ENCODE peak calls at places on chromosomes 4 and X, in eight cellular contexts. F, G, R, K, W, A, X and Z are unnamed samples.

GRCh38 chr4:61520688-61521160 is 320.6 kb downstream of the ADGRL3 start:
- DNase-seq in F (no peak), G (no peak), R (no peak), K (no peak), W (no peak), A (no peak), X (no peak), Z (no peak)

GRCh38 chr4:23438764-23439163 is 451.1 kb downstream of the PPARGC1A start:
- DNase-seq in F (no peak), G (no peak), R (no peak), K (no peak), W (no peak), A (no peak), X (no peak), Z (no peak)

GRCh38 chrX:119503484-119503861 is 35.2 kb downstream of the SLC25A5 start:
- DNase-seq in F (no peak), G (no peak), R (peak; percentile 87), K (peak; percentile 56), W (no peak), A (peak; percentile 45), X (no peak), Z (peak; percentile 48)

GRCh38 chr4:112552668-112553067 is 36.7 kb upstream of the NEUROG2 start:
- DNase-seq in F (no peak), G (no peak), R (no peak), K (no peak), W (no peak), A (no peak), X (no peak), Z (no peak)

GRCh38 chrX:139126493-139126892 is 404.0 kb upstream of the F9 start:
- DNase-seq in F (no peak), G (no peak), R (peak; percentile 48), K (no peak), W (no peak), A (peak; percentile 50), X (no peak), Z (peak; percentile 28)

GRCh38 chrX:37871626-37872302 is 24.4 kb upstream of the DYNLT3 start:
- DNase-seq in F (no peak), G (peak; percentile 48), R (no peak), K (no peak), W (no peak), A (no peak), X (no peak), Z (no peak)

GRCh38 chr4:110012917-110013316 is 100.2 kb downstream of the EGF start:
- DNase-seq in F (no peak), G (no peak), R (no peak), K (no peak), W (no peak), A (no peak), X (no peak), Z (no peak)

GRCh38 chrX:6095469-6095868 is 133.2 kb downstream of the NLGN4X start:
- DNase-seq in F (no peak), G (no peak), R (no peak), K (no peak), W (no peak), A (no peak), X (no peak), Z (no peak)

GRCh38 chr4:39636786-39637185 is 1.9 kb downstream of the SMIM14 start:
- DNase-seq in F (no peak), G (no peak), R (no peak), K (no peak), W (no peak), A (no peak), X (no peak), Z (no peak)

GRCh38 chr4:53499791-53500190 is 91.5 kb downstream of the LNX1 start:
- DNase-seq in F (no peak), G (no peak), R (no peak), K (no peak), W (no peak), A (no peak), X (no peak), Z (no peak)

GRCh38 chr4:113502883-113503282 is 258.7 kb downstream of the CAMK2D start:
- DNase-seq in F (no peak), G (no peak), R (no peak), K (no peak), W (no peak), A (no peak), X (no peak), Z (no peak)

GRCh38 chr4:1337376-1337831 is 9.6 kb upstream of the UVSSA start:
- DNase-seq in F (no peak), G (no peak), R (no peak), K (no peak), W (peak; percentile 55), A (no peak), X (no peak), Z (no peak)

GRCh38 chr4:84218002-84218401 is 281.1 kb downstream of the NKX6-1 start:
- DNase-seq in F (no peak), G (no peak), R (no peak), K (no peak), W (no peak), A (no peak), X (no peak), Z (no peak)

GRCh38 chr4:51835854-51836253 is 7.1 kb upstream of the DCUN1D4 start:
- DNase-seq in F (no peak), G (no peak), R (no peak), K (no peak), W (no peak), A (no peak), X (no peak), Z (no peak)

GRCh38 chrX:107825698-107826285 is at the start of gene MID2:
- DNase-seq in F (peak; percentile 61), G (peak; percentile 51), R (peak; percentile 81), K (peak; percentile 70), W (peak; percentile 80), A (peak; percentile 66), X (peak; percentile 78), Z (peak; percentile 83)

GRCh38 chr4:38747629-38748028 is 35.2 kb downstream of the TLR10 start:
- DNase-seq in F (no peak), G (no peak), R (no peak), K (no peak), W (no peak), A (no peak), X (no peak), Z (no peak)

GRCh38 chrX:153981771-153982533 is 9.4 kb downstream of the TMEM187 start:
- DNase-seq in F (peak; percentile 83), G (peak; percentile 75), R (no peak), K (no peak), W (peak; percentile 89), A (no peak), X (peak; percentile 69), Z (no peak)

GRCh38 chrX:88586317-88586716 is 160.7 kb upstream of the CPXCR1 start:
- DNase-seq in F (no peak), G (no peak), R (no peak), K (no peak), W (no peak), A (no peak), X (no peak), Z (no peak)

GRCh38 chr4:182449960-182450359 is 206.8 kb downstream of the TENM3 start:
- DNase-seq in F (no peak), G (no peak), R (no peak), K (no peak), W (no peak), A (no peak), X (no peak), Z (no peak)

GRCh38 chr4:25900310-25900709 is 13.7 kb upstream of the SMIM20 start:
- DNase-seq in F (no peak), G (no peak), R (no peak), K (no peak), W (no peak), A (no peak), X (no peak), Z (no peak)

GRCh38 chr4:9942139-9942538 is 79.2 kb downstream of the SLC2A9 start:
- DNase-seq in F (no peak), G (no peak), R (no peak), K (no peak), W (no peak), A (no peak), X (no peak), Z (no peak)

GRCh38 chr4:184460495-184461285 is 13.7 kb downstream of the IRF2 start:
- DNase-seq in F (no peak), G (no peak), R (no peak), K (no peak), W (no peak), A (no peak), X (no peak), Z (no peak)

GRCh38 chrX:102599084-102599949 is at the start of gene ARMCX5:
- DNase-seq in F (peak; percentile 71), G (peak; percentile 69), R (peak; percentile 77), K (peak; percentile 58), W (peak; percentile 84), A (peak; percentile 77), X (peak; percentile 78), Z (peak; percentile 63)
- TF ChIP-seq POLR2A in F (peak; percentile 54), G (peak; percentile 32), R (peak; percentile 77), K (peak; percentile 52), W (no peak), A (peak; percentile 87), X (peak; percentile 42), Z (no peak)

GRCh38 chr4:164440196-164440595 is 313.7 kb upstream of the SMIM31 start:
- DNase-seq in F (no peak), G (no peak), R (no peak), K (no peak), W (no peak), A (no peak), X (no peak), Z (no peak)
- H3K9me3 ChIP-seq in F (no peaks in the 10 kb centered on the region), G (no peaks in the 10 kb centered on the region), R (no peaks in the 10 kb centered on the region), K (no peaks in the 10 kb centered on the region), W (no peaks in the 10 kb centered on the region), A (no peaks in the 10 kb centered on the region), X (no peaks in the 10 kb centered on the region), Z (no peaks in the 10 kb centered on the region)

GRCh38 chr4:4861592-4862551 is 2.4 kb downstream of the MSX1 start:
- DNase-seq in F (no peak), G (peak; percentile 17), R (no peak), K (no peak), W (peak; percentile 43), A (no peak), X (no peak), Z (no peak)
- H3K27me3 ChIP-seq in F (no peaks in the 10 kb centered on the region), G (peaks cover 76% of the 10 kb centered on the region), R (peaks cover 26% of the 10 kb centered on the region), K (no peaks in the 10 kb centered on the region), W (peaks cover 7% of the 10 kb centered on the region), A (peaks cover 67% of the 10 kb centered on the region), X (peaks cover 7% of the 10 kb centered on the region), Z (peaks cover 45% of the 10 kb centered on the region)

GRCh38 chr4:120922390-120923200 is at the start of gene PRDM5:
- DNase-seq in F (peak; percentile 81), G (peak; percentile 82), R (peak; percentile 59), K (peak; percentile 53), W (peak; percentile 78), A (peak; percentile 65), X (peak; percentile 52), Z (peak; percentile 13)

GRCh38 chr4:120919358-120919757 is 3.2 kb downstream of the PRDM5 start:
- DNase-seq in F (no peak), G (no peak), R (no peak), K (no peak), W (no peak), A (no peak), X (no peak), Z (no peak)

GRCh38 chr4:120923201-120923522 is 636 bp upstream of the PRDM5 start:
- DNase-seq in F (no peak), G (no peak), R (no peak), K (no peak), W (no peak), A (no peak), X (no peak), Z (no peak)

GRCh38 chr4:120920666-120921065 is 1.9 kb downstream of the PRDM5 start:
- DNase-seq in F (no peak), G (no peak), R (no peak), K (no peak), W (no peak), A (no peak), X (no peak), Z (no peak)

GRCh38 chr4:120921456-120922389 is 803 bp downstream of the PRDM5 start:
- DNase-seq in F (peak; percentile 66), G (peak; percentile 87), R (peak; percentile 71), K (peak; percentile 53), W (peak; percentile 86), A (peak; percentile 69), X (peak; percentile 63), Z (peak; percentile 46)
- TF ChIP-seq POLR2A in F (no peak), G (peak; percentile 71), R (peak; percentile 82), K (no peak), W (no peak), A (peak; percentile 81), X (peak; percentile 49), Z (peak; percentile 46)